ENCODE peak calls at places on chromosomes 3 and 15, in four cellular contexts. J, D, M and Y are unnamed samples.

GRCh38 chr3:44584646-44585501 is at the start of gene ZNF660:
- DNase-seq in D (peak), M (peak), J (peak), Y (peak)

GRCh38 chr3:127682576-127682975 is 9.8 kb downstream of the ABTB1 start:
- DNase-seq in M (no peak), D (no peak), J (no peak), Y (no peak)

GRCh38 chr15:48565560-48566482 is 79.7 kb downstream of the FBN1 start:
- DNase-seq in D (no peak), J (peak), M (no peak), Y (peak)

GRCh38 chr3:188686319-188686718 is 485.5 kb upstream of the TPRG1 start:
- DNase-seq in D (no peak), J (no peak), M (no peak), Y (no peak)

GRCh38 chr3:15630646-15631350 is 29.3 kb downstream of the BTD start:
- DNase-seq in D (no peak), J (peak), M (peak), Y (peak)

GRCh38 chr3:18445421-18446066 is 20.4 kb upstream of the SATB1 start:
- DNase-seq in D (no peak), M (no peak), J (no peak), Y (no peak)

GRCh38 chr3:117630885-117631284 is 921.3 kb downstream of the TUSC7 start:
- DNase-seq in D (no peak), M (no peak), J (no peak), Y (peak)

GRCh38 chr3:9914011-9914410 is 2.9 kb upstream of the IL17RC start:
- DNase-seq in M (no peak), D (no peak), J (no peak), Y (no peak)

GRCh38 chr15:80588801-80589200 is 106.3 kb upstream of the ABHD17C start:
- DNase-seq in M (no peak), J (peak), D (no peak), Y (peak)

GRCh38 chr3:114449271-114450007 is 155.6 kb downstream of the TIGIT start:
- DNase-seq in D (no peak), M (no peak), J (peak), Y (peak)

GRCh38 chr3:122974764-122975162 is 52.8 kb downstream of the SEMA5B start:
- DNase-seq in M (no peak), J (peak), D (no peak), Y (peak)

GRCh38 chr3:39981547-39982184 is 172.3 kb downstream of the MYRIP start:
- DNase-seq in M (no peak), J (no peak), D (no peak), Y (no peak)

GRCh38 chr3:164604687-164605086 is 473.6 kb downstream of the SI start:
- DNase-seq in D (no peak), J (no peak), M (no peak), Y (no peak)

GRCh38 chr15:101533371-101534140 is 44.0 kb upstream of the PCSK6 start:
- DNase-seq in M (no peak), D (no peak), J (no peak), Y (no peak)

GRCh38 chr3:64319391-64319790 is 94.1 kb upstream of the PRICKLE2 start:
- DNase-seq in D (no peak), J (no peak), M (no peak), Y (no peak)

GRCh38 chr15:67736810-67737209 is 88.5 kb upstream of the SKOR1 start:
- DNase-seq in J (peak), M (no peak), D (no peak), Y (peak)

GRCh38 chr3:120177151-120177550 is 82.9 kb upstream of the GSK3B start:
- DNase-seq in M (no peak), D (no peak), J (peak), Y (peak)

GRCh38 chr15:58527573-58528196 is 95.9 kb downstream of the LIPC start:
- DNase-seq in D (no peak), J (no peak), M (no peak), Y (no peak)

GRCh38 chr3:44114142-44114541 is 127.5 kb upstream of the TOPAZ1 start:
- DNase-seq in D (no peak), J (peak), M (peak), Y (no peak)

GRCh38 chr15:40344631-40345120 is 3.9 kb upstream of the CCDC9B start:
- DNase-seq in J (peak), M (peak), D (peak), Y (no peak)

GRCh38 chr15:57485869-57486268 is 105.8 kb upstream of the MYZAP start:
- DNase-seq in J (peak), M (no peak), D (no peak), Y (peak)